ENCODE peak calls at places on chromosomes 13 and 19, in nine cellular contexts. D is OCI-LY7, Q is neural progenitor cell, L is GM23248, T is PC-3, S is hepatocyte, I is HCT116, M is MM.1S, J is SK-N-SH. B is an unnamed sample.
A peak's percentile ranks its signal among the peaks of the same experiment; 100 is the strongest.

GRCh38 chr19:45251452-45252354 is 632 bp downstream of the MARK4 start:
- DNase-seq in D (peak; percentile 24), Q (peak; percentile 74), L (peak; percentile 56), T (no peak), S (peak; percentile 47), I (no peak), M (no peak), J (peak; percentile 77), B (peak; percentile 61)

GRCh38 chr19:55257461-55258411 is 1.1 kb downstream of the PPP6R1 start:
- DNase-seq in D (peak; percentile 47), Q (peak; percentile 34), L (peak; percentile 61), T (peak; percentile 71), S (peak; percentile 48), I (no peak), M (peak; percentile 27), J (peak; percentile 55), B (peak; percentile 46)

GRCh38 chr13:80469841-80470378 is 129.0 kb upstream of the SPRY2 start:
- DNase-seq in D (no peak), Q (no peak), L (peak; percentile 37), T (peak; percentile 72), S (peak; percentile 21), I (no peak), M (no peak), J (no peak), B (no peak)

GRCh38 chr13:100234006-100234405 is 145.1 kb downstream of the PCCA start:
- DNase-seq in D (no peak), Q (peak; percentile 66), L (no peak), T (no peak), S (no peak), I (no peak), M (no peak), J (no peak), B (no peak)

GRCh38 chr13:91400094-91400462 is 1.7 kb downstream of the GPC5 start:
- DNase-seq in D (no peak), Q (peak; percentile 4), L (no peak), T (no peak), S (no peak), I (no peak), M (no peak), J (no peak), B (peak; percentile 12)

GRCh38 chr13:24230428-24231072 is 70.0 kb downstream of the SPATA13 start:
- DNase-seq in D (no peak), Q (no peak), L (no peak), T (no peak), S (no peak), I (no peak), M (no peak), J (no peak), B (no peak)

GRCh38 chr19:27750697-27751391 is 1462.1 kb downstream of the UQCRFS1 start:
- DNase-seq in D (no peak), Q (no peak), L (no peak), T (no peak), S (no peak), I (no peak), M (no peak), J (no peak), B (no peak)

GRCh38 chr13:19181621-19182485 is at the start of gene TUBA3C:
- DNase-seq in D (no peak), Q (no peak), L (no peak), T (no peak), S (no peak), I (no peak), M (no peak), J (peak; percentile 32), B (no peak)

GRCh38 chr13:113129480-113129879 is 6.9 kb downstream of the F10 start:
- DNase-seq in D (no peak), Q (no peak), L (no peak), T (no peak), S (no peak), I (no peak), M (no peak), J (no peak), B (peak; percentile 47)

GRCh38 chr13:69496951-69497350 is 610.7 kb upstream of the ATXN8OS start:
- DNase-seq in D (no peak), Q (no peak), L (no peak), T (no peak), S (no peak), I (no peak), M (no peak), J (no peak), B (no peak)
- TF ChIP-seq EZH2phosphoT487 in D (no peak), Q (no peak), L (no peak), T (no peak), S (no peak), I (no peak), M (no peak), J (no peak), B (no peak)

GRCh38 chr13:109704771-109705628 is 81.4 kb downstream of the IRS2 start:
- DNase-seq in D (no peak), Q (no peak), L (peak; percentile 20), T (peak; percentile 54), S (peak; percentile 21), I (no peak), M (no peak), J (no peak), B (no peak)
- TF ChIP-seq EZH2phosphoT487 in D (no peak), Q (no peak), L (no peak), T (no peak), S (no peak), I (no peak), M (no peak), J (no peak), B (no peak)

DNA sequence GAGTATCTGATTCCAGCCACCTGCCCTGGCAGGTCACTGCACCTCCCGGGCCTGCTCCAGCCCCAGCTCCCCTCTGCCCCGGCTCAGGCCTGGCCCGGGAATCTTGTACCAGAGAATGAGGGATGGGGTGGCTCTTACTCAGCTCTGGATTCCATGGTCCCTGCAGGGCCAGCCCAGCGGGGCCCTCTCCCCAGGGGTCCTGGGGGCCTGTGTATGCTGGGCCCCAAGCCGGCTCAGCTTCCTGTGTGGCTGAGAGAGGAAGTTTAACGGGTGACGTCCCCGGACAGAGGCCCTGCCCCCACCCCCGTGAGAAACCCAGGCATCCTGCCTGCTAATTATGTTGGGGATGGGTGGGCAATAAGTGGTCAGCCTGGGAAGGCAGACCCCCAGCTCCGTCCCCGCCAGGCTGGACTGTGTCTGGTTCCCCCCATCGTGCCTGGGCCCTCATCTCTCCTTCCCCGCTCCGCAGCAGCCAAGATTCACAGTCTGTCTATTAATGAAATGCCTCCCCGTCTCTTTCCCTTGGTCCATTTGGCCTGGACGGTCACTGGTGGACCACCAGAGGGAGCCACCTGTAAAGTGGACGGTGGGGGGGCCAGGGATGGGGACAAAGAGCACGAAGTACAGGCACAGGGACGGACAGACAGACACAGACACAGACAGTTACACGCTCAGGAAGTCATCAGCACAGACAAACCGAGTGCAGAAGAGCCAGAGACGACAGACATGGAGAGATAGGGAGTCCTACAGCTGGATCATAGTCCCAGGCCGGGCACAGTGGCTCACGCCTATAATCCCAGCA is at the start of gene DENND1C:
- DNase-seq in D (peak; percentile 88), Q (peak; percentile 70), L (peak; percentile 48), T (peak; percentile 35), S (peak; percentile 45), I (no peak), M (peak; percentile 55), J (peak; percentile 71), B (peak; percentile 74)
- TF ChIP-seq EZH2phosphoT487 in D (no peak), Q (no peak), L (no peak), T (no peak), S (no peak), I (no peak), M (no peak), J (no peak), B (no peak)

GRCh38 chr19:18109731-18110671 is 12.4 kb downstream of the MAST3 start:
- DNase-seq in D (no peak), Q (peak; percentile 76), L (peak; percentile 56), T (peak; percentile 29), S (peak; percentile 81), I (no peak), M (peak; percentile 44), J (peak; percentile 83), B (peak; percentile 75)
- TF ChIP-seq EZH2phosphoT487 in D (no peak), Q (no peak), L (no peak), T (no peak), S (no peak), I (no peak), M (no peak), J (no peak), B (no peak)

B was measured in GM23338.